ENCODE peak calls at places on chromosomes 13 and 19, in four cellular contexts. One of them, this sample, is unnamed.

GRCh38 chr13:114136576-114136975 is 4.2 kb upstream of the RASA3 start:
- DNase-seq in tibial nerve: no peak
- DNase-seq in left lung: peak; percentile 25
- DNase-seq in lower leg skin: no peak
- DNase-seq in this sample: no peak

GRCh38 chr13:36431204-36432105 is 840 bp upstream of the CCNA1 start:
- DNase-seq in tibial nerve: no peak
- DNase-seq in left lung: peak; percentile 84
- DNase-seq in lower leg skin: no peak
- DNase-seq in this sample: no peak

GRCh38 chr13:30720470-30720869 is 14.9 kb upstream of the ALOX5AP start:
- DNase-seq in tibial nerve: no peak
- DNase-seq in left lung: no peak
- DNase-seq in lower leg skin: no peak
- DNase-seq in this sample: no peak

GRCh38 chr13:50318887-50319286 is 303.6 kb downstream of the KCNRG start:
- DNase-seq in tibial nerve: no peak
- DNase-seq in left lung: no peak
- DNase-seq in lower leg skin: no peak
- DNase-seq in this sample: no peak

GRCh38 chr13:99498304-99499161 is 2.7 kb upstream of the TM9SF2 start:
- DNase-seq in tibial nerve: peak; percentile 93
- DNase-seq in left lung: peak; percentile 98
- DNase-seq in lower leg skin: peak; percentile 97
- DNase-seq in this sample: peak; percentile 97

GRCh38 chr19:35211545-35212230 is 16.9 kb downstream of the FAM187B start:
- DNase-seq in tibial nerve: peak; percentile 47
- DNase-seq in left lung: no peak
- DNase-seq in lower leg skin: peak; percentile 62
- DNase-seq in this sample: peak; percentile 81

GRCh38 chr19:40300668-40301067 is 15.5 kb upstream of the AKT2 start:
- DNase-seq in tibial nerve: no peak
- DNase-seq in left lung: peak; percentile 18
- DNase-seq in lower leg skin: no peak
- DNase-seq in this sample: no peak

GRCh38 chr13:105627270-105627669 is 908.2 kb downstream of the EFNB2 start:
- DNase-seq in tibial nerve: no peak
- DNase-seq in left lung: no peak
- DNase-seq in lower leg skin: no peak
- DNase-seq in this sample: no peak

GRCh38 chr13:30332516-30333165 is 25.3 kb upstream of the KATNAL1 start:
- DNase-seq in tibial nerve: no peak
- DNase-seq in left lung: no peak
- DNase-seq in lower leg skin: no peak
- DNase-seq in this sample: no peak

GRCh38 chr13:98313938-98314292 is 136.8 kb upstream of the RNF113B start:
- DNase-seq in tibial nerve: no peak
- DNase-seq in left lung: no peak
- DNase-seq in lower leg skin: no peak
- DNase-seq in this sample: no peak

GRCh38 chr13:111251646-111252448 is 68.6 kb upstream of the TEX29 start:
- DNase-seq in tibial nerve: no peak
- DNase-seq in left lung: no peak
- DNase-seq in lower leg skin: no peak
- DNase-seq in this sample: no peak

GRCh38 chr19:4108767-4109625 is 14.9 kb downstream of the MAP2K2 start:
- DNase-seq in tibial nerve: no peak
- DNase-seq in left lung: no peak
- DNase-seq in lower leg skin: no peak
- DNase-seq in this sample: peak; percentile 54

GRCh38 chr13:110447801-110448200 is 113.7 kb downstream of the RAB20 start:
- DNase-seq in tibial nerve: no peak
- DNase-seq in left lung: no peak
- DNase-seq in lower leg skin: no peak
- DNase-seq in this sample: no peak

GRCh38 chr13:20945952-20946383 is 43.4 kb upstream of the XPO4 start:
- DNase-seq in tibial nerve: peak; percentile 22
- DNase-seq in left lung: peak; percentile 80
- DNase-seq in lower leg skin: peak; percentile 40
- DNase-seq in this sample: no peak

GRCh38 chr19:42532881-42533280 is 4.6 kb upstream of the CEACAM1 start:
- DNase-seq in tibial nerve: no peak
- DNase-seq in left lung: no peak
- DNase-seq in lower leg skin: no peak
- DNase-seq in this sample: no peak

GRCh38 chr13:74158028-74158427 is 23.8 kb upstream of the KLF12 start:
- DNase-seq in tibial nerve: no peak
- DNase-seq in left lung: peak; percentile 68
- DNase-seq in lower leg skin: no peak
- DNase-seq in this sample: no peak

GRCh38 chr13:94658926-94659649 is 53.3 kb downstream of the SOX21 start:
- DNase-seq in tibial nerve: no peak
- DNase-seq in left lung: no peak
- DNase-seq in lower leg skin: no peak
- DNase-seq in this sample: no peak

GRCh38 chr19:29673451-29674371 is 8.4 kb downstream of the PLEKHF1 start:
- DNase-seq in tibial nerve: no peak
- DNase-seq in left lung: peak; percentile 72
- DNase-seq in lower leg skin: no peak
- DNase-seq in this sample: peak; percentile 44

GRCh38 chr19:927044-927706 is 1.3 kb downstream of the ARID3A start:
- DNase-seq in tibial nerve: peak; percentile 71
- DNase-seq in left lung: peak; percentile 95
- DNase-seq in lower leg skin: peak; percentile 65
- DNase-seq in this sample: no peak

GRCh38 chr19:4075373-4075772 is 8.7 kb upstream of the ZBTB7A start:
- DNase-seq in tibial nerve: no peak
- DNase-seq in left lung: peak; percentile 80
- DNase-seq in lower leg skin: no peak
- DNase-seq in this sample: no peak

GRCh38 chr19:41311072-41311471 is 1.1 kb downstream of the CCDC97 start:
- DNase-seq in tibial nerve: no peak
- DNase-seq in left lung: no peak
- DNase-seq in lower leg skin: no peak
- DNase-seq in this sample: no peak

GRCh38 chr19:13289295-13289694 is 139.1 kb downstream of the IER2 start:
- DNase-seq in tibial nerve: no peak
- DNase-seq in left lung: no peak
- DNase-seq in lower leg skin: no peak
- DNase-seq in this sample: no peak

GRCh38 chr19:17114414-17114831 is 38.8 kb downstream of the MYO9B start:
- DNase-seq in tibial nerve: no peak
- DNase-seq in left lung: no peak
- DNase-seq in lower leg skin: no peak
- DNase-seq in this sample: no peak

GRCh38 chr13:96003304-96003703 is 49.9 kb downstream of the UGGT2 start:
- DNase-seq in tibial nerve: no peak
- DNase-seq in left lung: no peak
- DNase-seq in lower leg skin: no peak
- DNase-seq in this sample: no peak

GRCh38 chr13:50461189-50461588 is 382.3 kb downstream of the DLEU7 start:
- DNase-seq in tibial nerve: no peak
- DNase-seq in left lung: no peak
- DNase-seq in lower leg skin: no peak
- DNase-seq in this sample: no peak

GRCh38 chr13:39773833-39774232 is 118.4 kb downstream of the COG6 start:
- DNase-seq in tibial nerve: no peak
- DNase-seq in left lung: no peak
- DNase-seq in lower leg skin: no peak
- DNase-seq in this sample: no peak

GRCh38 chr19:17026041-17026658 is 460 bp downstream of the CPAMD8 start:
- DNase-seq in tibial nerve: no peak
- DNase-seq in left lung: peak; percentile 70
- DNase-seq in lower leg skin: no peak
- DNase-seq in this sample: no peak

GRCh38 chr13:74596691-74597090 is 462.5 kb upstream of the KLF12 start:
- DNase-seq in tibial nerve: no peak
- DNase-seq in left lung: no peak
- DNase-seq in lower leg skin: no peak
- DNase-seq in this sample: no peak

GRCh38 chr13:31699650-31700049 is 39.7 kb upstream of the RXFP2 start:
- DNase-seq in tibial nerve: no peak
- DNase-seq in left lung: no peak
- DNase-seq in lower leg skin: no peak
- DNase-seq in this sample: no peak

GRCh38 chr13:65461590-65461989 is 1768.5 kb downstream of the PCDH9 start:
- DNase-seq in tibial nerve: no peak
- DNase-seq in left lung: no peak
- DNase-seq in lower leg skin: no peak
- DNase-seq in this sample: no peak

GRCh38 chr19:7868671-7869452 is 5.3 kb downstream of the PRR36 start:
- DNase-seq in tibial nerve: peak; percentile 20
- DNase-seq in left lung: peak; percentile 93
- DNase-seq in lower leg skin: peak; percentile 56
- DNase-seq in this sample: peak; percentile 76

DNA sequence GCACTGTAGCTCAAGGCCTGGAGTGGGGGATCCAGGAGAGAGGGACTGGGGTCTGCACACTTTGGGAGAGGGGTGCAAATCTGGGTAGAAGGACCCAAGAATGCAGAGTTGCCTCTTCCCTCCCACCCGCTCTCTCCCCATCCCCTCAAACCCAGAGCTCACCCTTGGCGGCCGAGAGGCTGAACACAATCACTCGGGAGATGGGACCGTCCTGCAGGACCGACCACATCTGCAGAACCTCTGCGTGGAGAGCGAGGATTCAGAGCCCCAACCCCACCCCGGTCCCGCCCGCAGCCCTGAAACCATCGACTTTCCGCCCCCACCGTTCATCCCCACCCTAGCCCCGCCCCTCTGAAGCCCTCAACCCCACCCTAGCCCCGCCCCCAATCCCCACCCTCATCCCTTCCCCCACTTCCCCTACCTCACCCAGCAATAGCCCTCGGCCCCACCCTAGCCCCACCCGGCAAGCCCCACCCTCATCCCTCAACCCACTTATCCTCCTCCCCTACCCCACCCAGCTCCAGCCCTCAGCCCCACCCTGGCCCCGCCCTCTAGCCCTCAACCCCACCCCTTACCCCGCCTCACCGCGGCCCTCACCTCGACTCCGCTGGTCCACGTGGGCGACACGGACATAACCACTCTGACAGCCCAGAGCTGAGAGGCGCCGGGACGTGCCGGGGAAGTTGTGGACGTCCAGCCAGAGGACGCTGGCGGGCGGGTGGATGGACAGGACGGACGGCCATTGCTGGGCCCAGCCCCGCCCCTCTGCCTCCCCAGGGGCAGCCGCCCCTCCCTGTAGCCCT is 4.1 kb downstream of the KPTN start:
- DNase-seq in tibial nerve: no peak
- DNase-seq in left lung: peak; percentile 83
- DNase-seq in lower leg skin: no peak
- DNase-seq in this sample: no peak
- H3K4me3 ChIP-seq in tibial nerve: peak overlapping the region; percentile 22
- H3K4me3 ChIP-seq in left lung: no peak overlapping the region
- H3K4me3 ChIP-seq in lower leg skin: no peak overlapping the region
- H3K4me3 ChIP-seq in this sample: no peak overlapping the region

GRCh38 chr13:70829748-70830147 is 721.5 kb upstream of the KLHL1 start:
- DNase-seq in tibial nerve: no peak
- DNase-seq in left lung: no peak
- DNase-seq in lower leg skin: no peak
- DNase-seq in this sample: no peak
- H3K4me3 ChIP-seq in tibial nerve: no peak overlapping the region
- H3K4me3 ChIP-seq in left lung: no peak overlapping the region
- H3K4me3 ChIP-seq in lower leg skin: no peak overlapping the region
- H3K4me3 ChIP-seq in this sample: no peak overlapping the region

GRCh38 chr13:46168818-46169217 is 13.2 kb downstream of the LCP1 start:
- DNase-seq in tibial nerve: no peak
- DNase-seq in left lung: no peak
- DNase-seq in lower leg skin: no peak
- DNase-seq in this sample: no peak
- H3K4me3 ChIP-seq in tibial nerve: no peak overlapping the region
- H3K4me3 ChIP-seq in left lung: no peak overlapping the region
- H3K4me3 ChIP-seq in lower leg skin: no peak overlapping the region
- H3K4me3 ChIP-seq in this sample: peak overlapping the region; percentile 35

GRCh38 chr19:48170817-48171347 is 402 bp downstream of the ZSWIM9 start:
- DNase-seq in tibial nerve: no peak
- DNase-seq in left lung: no peak
- DNase-seq in lower leg skin: no peak
- DNase-seq in this sample: no peak

GRCh38 chr19:48169585-48169973 is 565 bp downstream of the LIG1 start:
- DNase-seq in tibial nerve: peak; percentile 55
- DNase-seq in left lung: peak; percentile 94
- DNase-seq in lower leg skin: peak; percentile 65
- DNase-seq in this sample: peak; percentile 83

GRCh38 chr19:48169974-48170803 is at the start of the genes LIG1 and ZSWIM9:
- DNase-seq in tibial nerve: peak; percentile 82
- DNase-seq in left lung: peak; percentile 98
- DNase-seq in lower leg skin: peak; percentile 86
- DNase-seq in this sample: peak; percentile 78

GRCh38 chr19:48174445-48175030 is 4.1 kb downstream of the ZSWIM9 start:
- DNase-seq in tibial nerve: no peak
- DNase-seq in left lung: no peak
- DNase-seq in lower leg skin: no peak
- DNase-seq in this sample: no peak

DNA sequence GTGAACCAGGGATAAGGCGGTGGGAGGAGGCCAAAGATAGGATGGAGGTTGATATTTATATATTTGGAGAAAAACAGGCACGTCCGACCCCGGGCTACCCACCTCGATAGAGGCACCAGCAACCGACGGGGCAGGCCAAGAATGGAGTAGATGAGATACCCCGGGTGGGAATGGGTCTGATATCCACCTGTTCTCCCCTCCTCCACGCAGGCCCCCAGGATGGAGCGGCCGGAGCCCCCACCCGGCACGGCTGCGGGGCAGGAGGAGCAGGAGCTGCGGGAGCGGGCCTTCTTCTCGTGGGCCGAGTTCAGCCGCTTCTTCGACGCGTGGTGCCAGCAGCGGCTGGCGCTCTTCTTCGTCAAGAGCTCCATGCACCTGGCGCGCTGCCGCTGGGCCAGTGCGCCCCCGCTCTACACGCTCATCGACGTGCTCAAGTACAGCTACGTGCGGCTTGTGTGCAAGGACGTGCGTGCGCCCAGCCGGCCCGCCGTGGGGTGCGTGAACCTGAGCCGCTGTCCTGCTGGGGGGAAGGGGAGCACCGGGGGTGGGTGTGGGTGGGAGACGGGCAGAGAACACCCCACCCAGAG is 1.2 kb downstream of the ZSWIM9 start:
- DNase-seq in tibial nerve: no peak
- DNase-seq in left lung: peak; percentile 82
- DNase-seq in lower leg skin: no peak
- DNase-seq in this sample: no peak
- H3K4me3 ChIP-seq in tibial nerve: no peak overlapping the region
- H3K4me3 ChIP-seq in left lung: no peak overlapping the region
- H3K4me3 ChIP-seq in lower leg skin: no peak overlapping the region
- H3K4me3 ChIP-seq in this sample: no peak overlapping the region

This sample was measured in effector memory CD4-positive, alpha-beta T cell.